ENCODE peak calls at places on chromosomes 13 and 19, in six cellular contexts. M is tibial artery, P is heart right ventricle, U is ovary, C is thyroid gland, V is mesendoderm. W is an unnamed sample. For H3K4me1, the result is how much of the 10 kb centered on the place peaks cover.

GRCh38 chr13:53189162-53189561 is 160.5 kb downstream of the OLFM4 start:
- DNase-seq in M (no peak), P (no peak), U (no peak), C (no peak), V (no peak), W (no peak)

GRCh38 chr13:67632590-67632989 is 402.5 kb upstream of the PCDH9 start:
- DNase-seq in M (no peak), P (no peak), U (no peak), C (no peak), V (no peak), W (no peak)

GRCh38 chr13:80931118-80931517 is 590.2 kb upstream of the SPRY2 start:
- DNase-seq in M (no peak), P (no peak), U (no peak), C (no peak), V (no peak), W (no peak)

GRCh38 chr13:66313408-66313807 is 916.7 kb downstream of the PCDH9 start:
- DNase-seq in M (no peak), P (no peak), U (no peak), C (no peak), V (no peak), W (no peak)

GRCh38 chr19:21482863-21483276 is 22.5 kb upstream of the ZNF429 start:
- DNase-seq in M (peak), P (peak), U (peak), C (peak), V (peak), W (peak)

GRCh38 chr13:29573190-29573589 is 22.3 kb downstream of the SLC7A1 start:
- DNase-seq in M (no peak), P (no peak), U (peak), C (no peak), V (no peak), W (peak)

GRCh38 chr19:5250127-5250659 is 90.4 kb downstream of the PTPRS start:
- DNase-seq in M (peak), P (peak), U (no peak), C (peak), V (no peak), W (peak)

GRCh38 chr19:56765107-56765506 is 75.4 kb downstream of the PEG3 start:
- DNase-seq in M (peak), P (peak), U (peak), C (peak), V (peak), W (peak)

GRCh38 chr13:73822671-73823592 is 311.3 kb downstream of the KLF12 start:
- DNase-seq in M (no peak), P (no peak), U (no peak), C (no peak), V (no peak), W (no peak)

GRCh38 chr13:71864094-71864980 is 2.7 kb downstream of the DACH1 start:
- DNase-seq in M (no peak), P (peak), U (no peak), C (no peak), V (peak), W (peak)

GRCh38 chr13:33015791-33016323 is 366 bp upstream of the KL start:
- DNase-seq in M (no peak), P (peak), U (no peak), C (peak), V (no peak), W (no peak)

GRCh38 chr19:49643466-49643865 is 1.5 kb downstream of the SCAF1 start:
- DNase-seq in M (no peak), P (no peak), U (no peak), C (no peak), V (peak), W (no peak)

GRCh38 chr13:50529154-50529882 is 314.2 kb downstream of the DLEU7 start:
- DNase-seq in M (peak), P (peak), U (peak), C (peak), V (no peak), W (peak)

GRCh38 chr13:62205273-62205672 is 789.6 kb upstream of the PCDH20 start:
- DNase-seq in M (no peak), P (no peak), U (no peak), C (no peak), V (no peak), W (no peak)

GRCh38 chr19:14871619-14872230 is 14.2 kb downstream of the OR7A17 start:
- DNase-seq in M (no peak), P (no peak), U (no peak), C (no peak), V (peak), W (no peak)

GRCh38 chr13:102724923-102725322 is 30.1 kb upstream of the METTL21C start:
- DNase-seq in M (no peak), P (no peak), U (no peak), C (peak), V (peak), W (no peak)

GRCh38 chr19:14530005-14530348 is 583 bp downstream of the TECR start:
- DNase-seq in M (no peak), P (no peak), U (no peak), C (no peak), V (peak), W (no peak)

GRCh38 chr13:27918041-27918917 is 1.5 kb upstream of the PDX1 start:
- DNase-seq in M (no peak), P (no peak), U (no peak), C (no peak), V (no peak), W (no peak)

GRCh38 chr13:84649853-84650252 is 767.6 kb upstream of the SLITRK1 start:
- DNase-seq in M (no peak), P (no peak), U (no peak), C (no peak), V (no peak), W (no peak)

GRCh38 chr13:80379245-80379644 is 38.3 kb upstream of the SPRY2 start:
- DNase-seq in M (no peak), P (no peak), U (no peak), C (no peak), V (no peak), W (no peak)

GRCh38 chr13:73220966-73221720 is 162.3 kb downstream of the KLF5 start:
- DNase-seq in M (no peak), P (no peak), U (no peak), C (no peak), V (peak), W (no peak)

GRCh38 chr13:25708268-25708667 is 336.5 kb downstream of the ATP8A2 start:
- DNase-seq in M (no peak), P (no peak), U (no peak), C (no peak), V (no peak), W (no peak)

GRCh38 chr13:75258159-75258782 is 223.7 kb downstream of the TBC1D4 start:
- DNase-seq in M (no peak), P (no peak), U (no peak), C (no peak), V (peak), W (no peak)

GRCh38 chr13:28819748-28820098 is 416 bp upstream of the MTUS2 start:
- DNase-seq in M (no peak), P (peak), U (no peak), C (peak), V (peak), W (peak)

GRCh38 chr19:32824136-32824835 is 45.3 kb downstream of the SLC7A9 start:
- DNase-seq in M (no peak), P (no peak), U (no peak), C (no peak), V (peak), W (no peak)
- H3K27ac ChIP-seq in M (no peak), P (no peak), U (no peak), C (no peak), V (no peak), W (no peak)

DNA sequence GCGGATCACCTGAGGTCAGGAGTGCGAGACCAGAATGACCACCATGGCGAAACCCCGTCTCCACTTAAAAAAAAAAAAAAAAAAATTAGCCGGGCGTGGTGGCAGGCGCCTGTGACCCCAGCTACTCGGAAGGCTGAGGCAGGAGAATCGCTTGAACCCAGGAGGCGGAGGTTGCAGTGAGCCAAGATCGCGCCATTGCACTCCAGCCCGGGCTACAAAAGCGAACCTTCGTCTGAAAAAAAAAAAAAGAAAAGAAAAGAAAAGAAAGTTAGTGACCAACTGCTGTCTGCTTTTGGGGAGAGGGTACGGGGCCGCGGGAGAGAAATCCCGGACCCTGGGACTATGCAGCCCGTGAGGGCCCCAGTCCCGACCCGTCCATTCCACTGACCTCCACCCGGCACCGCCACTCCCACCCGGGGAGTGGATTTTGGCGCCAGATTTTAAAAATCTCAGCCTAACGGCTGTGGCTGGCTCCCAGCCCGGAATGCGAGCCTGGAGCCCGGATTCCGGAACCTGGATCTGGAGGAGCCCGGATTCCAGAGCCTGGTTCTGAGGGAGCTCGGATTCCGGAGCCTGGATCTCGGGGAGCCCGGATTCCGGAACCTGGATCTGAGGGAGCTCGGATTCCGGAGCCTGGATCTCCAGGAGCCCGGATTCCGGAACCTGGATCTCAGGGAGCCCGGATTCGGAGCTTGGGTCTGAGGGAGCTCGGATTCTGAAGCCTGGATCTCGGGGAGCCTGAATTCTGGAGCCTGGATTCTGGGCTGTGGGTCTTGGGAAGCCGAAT is 6.1 kb upstream of the LMNB2 start:
- DNase-seq in M (peak), P (peak), U (peak), C (peak), V (peak), W (peak)
- H3K4me1 ChIP-seq in M (under half), P (under half), U (under half), C (under half), V (under half), W (under half)

GRCh38 chr19:45994989-45995714 is at the start of gene CCDC61:
- DNase-seq in M (peak), P (peak), U (peak), C (peak), V (peak), W (peak)
- H3K4me3 ChIP-seq in M (peak), P (peak), U (peak), C (peak), V (peak), W (peak)

GRCh38 chr19:13015361-13016231 is 20.3 kb downstream of the NFIX start:
- DNase-seq in M (no peak), P (peak), U (no peak), C (peak), V (peak), W (no peak)
- H3K27ac ChIP-seq in M (peak), P (peak), U (peak), C (peak), V (no peak), W (peak)